ENCODE peak calls at places on chromosomes 16 and 17, in six cellular contexts. D is GM12891, R is H1, A is GM12878, X is HepG2, Y is K562. Z is an unnamed sample.

GRCh38 chr17:47741793-47742145 is 8.7 kb downstream of the TBX21 start:
- DNase-seq in Y (no peak), R (no peak), X (no peak), D (no peak), A (no peak), Z (no peak)

GRCh38 chr17:44781553-44782348 is 23.0 kb downstream of the ADAM11 start:
- DNase-seq in A (no peak), Y (no peak), X (no peak), R (no peak), D (no peak), Z (no peak)

GRCh38 chr17:55720917-55721836 is 1.5 kb downstream of the TMEM100 start:
- DNase-seq in D (no peak), X (no peak), A (no peak), R (no peak), Y (no peak), Z (no peak)

GRCh38 chr16:56332464-56333079 is 92.8 kb downstream of the AMFR start:
- DNase-seq in D (no peak), A (no peak), Y (peak; percentile 81), R (peak; percentile 66), X (peak; percentile 78), Z (no peak)

GRCh38 chr16:7278636-7279035 is 54.0 kb upstream of the RBFOX1 start:
- DNase-seq in Y (no peak), R (no peak), X (no peak), D (no peak), A (no peak), Z (no peak)

GRCh38 chr17:81898029-81898866 is 3.8 kb upstream of the NPB start:
- DNase-seq in Y (no peak), D (no peak), R (no peak), X (no peak), A (no peak), Z (no peak)

GRCh38 chr16:81112453-81112852 is 16.3 kb upstream of the GCSH start:
- DNase-seq in Y (no peak), X (no peak), R (no peak), A (no peak), D (no peak), Z (no peak)

GRCh38 chr17:39938140-39938869 is 10.8 kb downstream of the LRRC3C start:
- DNase-seq in A (peak; percentile 70), Y (no peak), X (peak; percentile 67), D (no peak), R (no peak), Z (no peak)

GRCh38 chr17:60535382-60536279 is 9.6 kb upstream of the APPBP2 start:
- DNase-seq in D (no peak), Y (no peak), X (no peak), A (no peak), R (no peak), Z (no peak)

GRCh38 chr17:81821147-81821546 is 11.9 kb downstream of the MCRIP1 start:
- DNase-seq in D (no peak), X (no peak), A (no peak), R (no peak), Y (no peak), Z (no peak)

GRCh38 chr17:14396542-14396941 is 95.7 kb downstream of the HS3ST3B1 start:
- DNase-seq in R (no peak), D (no peak), Y (no peak), A (no peak), X (no peak), Z (no peak)

GRCh38 chr17:10724546-10725195 is 5.2 kb downstream of the TMEM220 start:
- DNase-seq in Y (no peak), R (no peak), D (no peak), A (no peak), X (no peak), Z (no peak)

GRCh38 chr17:50146927-50147640 is 3.4 kb downstream of the PPP1R9B start:
- DNase-seq in X (no peak), D (no peak), Y (no peak), R (no peak), A (no peak), Z (no peak)

GRCh38 chr17:69763503-69763902 is 311.5 kb upstream of the KCNJ16 start:
- DNase-seq in Y (no peak), A (no peak), D (no peak), X (no peak), R (no peak), Z (no peak)

GRCh38 chr16:23900480-23901177 is 64.8 kb downstream of the PRKCB start:
- DNase-seq in Y (peak; percentile 62), A (no peak), R (no peak), D (no peak), X (no peak), Z (no peak)

GRCh38 chr16:2159052-2159838 is 3.7 kb downstream of the TRAF7 start:
- DNase-seq in X (no peak), A (no peak), R (no peak), Y (no peak), D (no peak), Z (no peak)

GRCh38 chr16:49628148-49628547 is 227.8 kb downstream of the ZNF423 start:
- DNase-seq in R (no peak), Y (no peak), X (no peak), A (no peak), D (no peak), Z (no peak)

GRCh38 chr17:48192321-48192731 is 84.8 kb downstream of the SNX11 start:
- DNase-seq in R (no peak), D (no peak), X (no peak), Y (no peak), A (no peak), Z (no peak)

GRCh38 chr16:71283612-71284011 is 5.6 kb downstream of the CMTR2 start:
- DNase-seq in D (no peak), A (no peak), X (no peak), R (no peak), Y (no peak), Z (no peak)

GRCh38 chr16:88407807-88408206 is 25.0 kb downstream of the ZNF469 start:
- DNase-seq in A (no peak), D (no peak), X (no peak), R (no peak), Y (no peak), Z (no peak)

DNA sequence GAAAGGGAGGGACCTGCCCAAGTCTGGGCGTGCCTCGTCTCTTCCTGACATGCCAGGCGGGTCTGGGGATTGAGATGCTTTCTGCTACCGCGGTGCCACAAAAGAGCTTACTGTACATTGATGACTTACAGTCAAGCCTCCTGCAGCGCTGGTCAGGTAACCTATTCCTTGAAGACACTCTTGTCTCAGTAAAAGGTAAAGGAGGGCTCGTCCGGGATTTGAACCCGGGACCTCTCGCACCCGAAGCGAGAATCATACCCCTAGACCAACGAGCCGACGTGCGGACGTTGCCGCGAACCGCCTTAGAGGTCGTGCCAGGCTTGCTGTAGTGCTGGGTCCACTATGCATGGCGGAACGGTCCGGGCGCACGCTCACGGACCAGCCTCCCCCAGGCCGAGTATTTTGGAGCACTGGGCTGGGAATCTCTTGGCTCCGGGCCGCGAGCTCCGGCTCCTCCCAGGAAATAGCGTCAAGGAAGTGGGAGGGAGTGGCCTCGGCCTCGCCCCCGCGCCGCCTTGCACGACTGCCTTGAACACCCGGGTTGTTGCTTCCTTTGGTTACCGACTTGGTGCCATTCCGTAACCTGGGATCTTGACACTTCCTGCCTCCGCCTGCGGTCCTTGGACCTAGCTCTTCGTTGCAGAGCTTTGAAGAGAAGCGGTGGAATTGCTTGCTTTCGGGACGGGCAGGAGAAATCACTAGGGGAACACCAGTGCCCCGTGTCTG is 12.4 kb upstream of the AURKB start:
- DNase-seq in Y (peak; percentile 90), X (peak; percentile 88), D (no peak), R (peak; percentile 98), A (peak; percentile 81), Z (no peak)
- TF ChIP-seq POLR2A in Y (peak; percentile 85), X (peak; percentile 53), D (peak; percentile 85), R (peak; percentile 16), A (peak; percentile 81), Z (peak; percentile 84)

GRCh38 chr17:75998327-75998795 is 2.3 kb upstream of the CDK3 start:
- DNase-seq in R (no peak), X (peak; percentile 80), D (no peak), A (no peak), Y (no peak), Z (no peak)
- TF ChIP-seq POLR2AphosphoS5 in R (no peak), X (no peak), D (no peak), A (no peak), Y (no peak), Z (no peak)

DNA sequence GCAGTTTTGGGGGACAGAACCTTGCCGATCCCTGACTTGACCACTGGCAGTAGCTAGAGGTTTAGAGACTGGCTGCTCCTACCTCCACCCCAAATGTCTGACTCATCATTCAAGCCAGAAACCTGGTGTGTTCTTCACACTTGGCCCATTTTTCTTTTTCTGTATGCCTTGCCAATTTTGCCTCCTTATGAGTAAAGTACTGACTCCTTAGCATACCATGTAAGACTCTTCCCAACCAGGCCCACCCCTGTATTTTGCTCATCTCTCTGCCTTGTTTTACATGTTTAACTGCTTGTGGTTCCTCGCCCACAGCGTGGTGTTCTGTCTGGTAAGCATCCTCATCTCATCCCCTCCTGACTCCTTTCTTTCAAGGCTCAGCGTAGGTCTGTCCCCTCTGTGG is 37.9 kb downstream of the NUP88 start:
- DNase-seq in Y (no peak), X (no peak), D (no peak), R (no peak), A (no peak), Z (no peak)
- TF ChIP-seq TAF1 in Y (no peak), X (no peak), D (no peak), R (no peak), A (no peak), Z (no peak)

DNA sequence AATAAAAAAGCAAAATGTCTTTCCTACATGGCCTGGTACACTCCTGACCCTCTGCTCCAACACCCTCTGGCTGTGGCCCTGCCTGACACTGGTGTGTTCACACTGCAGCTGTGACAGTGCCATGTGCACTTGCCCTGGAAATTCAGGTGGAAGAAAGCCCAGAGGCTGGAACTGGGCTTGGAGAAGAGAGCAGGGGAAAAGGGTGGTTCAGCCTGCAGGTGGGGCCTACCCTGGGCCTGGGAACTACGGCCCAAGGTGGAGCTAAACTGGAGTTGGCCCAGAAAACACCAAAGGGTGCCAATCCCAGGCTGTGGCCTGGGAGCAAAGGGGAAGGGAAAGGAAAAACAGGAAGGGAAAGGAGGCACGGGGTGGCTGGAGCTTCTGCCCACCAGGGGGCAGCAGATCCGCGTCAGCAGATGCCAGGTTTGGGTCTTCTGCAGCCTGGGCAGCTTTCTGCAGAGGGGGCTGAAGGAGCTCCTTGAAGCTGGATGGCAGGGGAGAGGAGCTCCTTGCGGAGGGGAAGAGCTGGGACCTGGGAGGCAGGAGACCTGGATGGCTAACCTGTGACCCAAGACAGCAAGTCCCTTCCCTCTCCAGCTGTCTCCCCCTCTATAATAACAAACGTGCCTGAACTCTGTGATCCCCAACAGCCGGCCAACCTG is 15.4 kb upstream of the CTCF start:
- DNase-seq in D (peak; percentile 77), A (no peak), Y (peak; percentile 78), X (peak; percentile 65), R (peak; percentile 92), Z (peak; percentile 86)
- TF ChIP-seq POLR2A in D (no peak), A (peak; percentile 18), Y (no peak), X (no peak), R (no peak), Z (no peak)